ENCODE peak calls at places on chromosomes 6 and 20, in six cellular contexts. N is left ventricle myocardium inferior; A is activated CD4-positive, alpha-beta T cell treated with anti-CD3 and anti-CD28 coated beads for 1 hour; J is NCI-H345; B is uterus; W is heart right ventricle. C is an unnamed sample.

GRCh38 chr6:143060354-143060805 is 309 bp upstream of the AIG1 start:
- DNase-seq in N (peak; percentile 83), W (peak; percentile 83), J (peak; percentile 87), B (peak; percentile 69), A (peak; percentile 57), C (peak; percentile 89)

GRCh38 chr6:154440022-154440421 is 70.5 kb downstream of the CNKSR3 start:
- DNase-seq in J (no peak), N (no peak), A (no peak), W (no peak), B (no peak), C (no peak)

GRCh38 chr6:67560068-67560467 is 1075.0 kb upstream of the ADGRB3 start:
- DNase-seq in W (no peak), J (no peak), N (no peak), A (no peak), B (no peak), C (no peak)

GRCh38 chr6:150395388-150396009 is 26.7 kb downstream of the IYD start:
- DNase-seq in W (peak; percentile 47), A (no peak), N (no peak), J (peak; percentile 72), B (no peak), C (no peak)

GRCh38 chr6:47440722-47441121 is 36.9 kb upstream of the CD2AP start:
- DNase-seq in J (peak; percentile 64), A (no peak), B (no peak), W (peak; percentile 47), N (no peak), C (no peak)

GRCh38 chr20:59159091-59159821 is 4.4 kb upstream of the ZNF831 start:
- DNase-seq in A (peak; percentile 46), N (no peak), W (no peak), J (no peak), B (no peak), C (no peak)

GRCh38 chr6:150370112-150370511 is 1.3 kb downstream of the IYD start:
- DNase-seq in W (no peak), A (no peak), J (no peak), B (no peak), N (no peak), C (no peak)

GRCh38 chr20:33656783-33657703 is 5.1 kb upstream of the C20orf144 start:
- DNase-seq in B (no peak), J (no peak), W (no peak), N (peak; percentile 11), A (no peak), C (no peak)

GRCh38 chr6:91485047-91485446 is 898.2 kb upstream of the MAP3K7 start:
- DNase-seq in W (no peak), B (no peak), N (no peak), A (no peak), J (no peak), C (no peak)

GRCh38 chr6:5095236-5095635 is 10.1 kb downstream of the PPP1R3G start:
- DNase-seq in J (no peak), N (no peak), W (no peak), A (no peak), B (no peak), C (no peak)

GRCh38 chr20:20691477-20691863 is 21.0 kb downstream of the RALGAPA2 start:
- DNase-seq in A (no peak), B (no peak), J (no peak), W (no peak), N (no peak), C (no peak)

C was measured in sciatic nerve.